ENCODE peak calls at places on chromosome 1, in nine cellular contexts. N is GM13977; J is NCI-H2081; U is germinal center; X is activated naive CD8-positive, alpha-beta T cell treated with anti-CD3 and anti-CD28 coated beads, Interleukin-2, amount 50 U/mL, for 24 hours; L is ureter; E is NCI-H510A treated with DMSO at 0.1 percent for 48 hours; G is mesothelial cell of epicardium; O is activated CD4-positive, alpha-beta T cell treated with anti-CD3 and anti-CD28 coated beads, Interleukin-2, amount 10 ng/mL, durations not matched to agents 7 days and 5 days. M is an unnamed sample.

GRCh38 chr1:205925730-205926129 is 17.5 kb downstream of the SLC26A9 start:
- DNase-seq in U (no peak), J (peak), N (no peak), X (no peak), L (no peak), G (no peak), E (no peak), O (no peak), M (no peak)

GRCh38 chr1:89673251-89673650 is 40.3 kb downstream of the LRRC8C start:
- DNase-seq in G (no peak), E (no peak), J (no peak), U (no peak), O (no peak), L (no peak), X (no peak), N (no peak), M (no peak)

GRCh38 chr1:107479865-107480264 is 339.0 kb downstream of the NTNG1 start:
- DNase-seq in N (no peak), G (no peak), O (no peak), E (no peak), U (no peak), X (no peak), L (no peak), J (no peak), M (no peak)

GRCh38 chr1:153944005-153944821 is 2.3 kb downstream of the DENND4B start:
- DNase-seq in X (no peak), L (no peak), J (no peak), U (no peak), O (peak), N (no peak), E (no peak), G (no peak), M (no peak)

GRCh38 chr1:66732407-66733166 is 19.7 kb upstream of the DYNLT5 start:
- DNase-seq in X (no peak), L (no peak), E (no peak), J (no peak), U (no peak), G (no peak), O (no peak), N (no peak), M (no peak)

GRCh38 chr1:23673086-23673813 is 18.4 kb upstream of the RPL11 start:
- DNase-seq in X (peak), O (peak), N (peak), U (no peak), G (peak), E (no peak), J (no peak), L (no peak), M (no peak)

GRCh38 chr1:178031856-178032320 is 62.0 kb upstream of the RASAL2 start:
- DNase-seq in X (peak), J (peak), L (peak), U (peak), G (peak), O (peak), E (peak), N (peak), M (no peak)

GRCh38 chr1:6508876-6509602 is 17.6 kb upstream of the PLEKHG5 start:
- DNase-seq in N (no peak), U (no peak), G (no peak), L (no peak), X (no peak), J (no peak), O (no peak), E (no peak), M (no peak)

GRCh38 chr1:211697356-211697755 is 21.9 kb upstream of the NEK2 start:
- DNase-seq in J (no peak), G (no peak), N (peak), O (no peak), U (peak), E (no peak), L (no peak), X (no peak), M (no peak)

GRCh38 chr1:20551945-20552727 is at the start of gene FAM43B:
- DNase-seq in X (peak), U (peak), O (no peak), N (peak), L (peak), E (no peak), G (peak), J (no peak), M (peak)

GRCh38 chr1:41122851-41123518 is 101.5 kb upstream of the SLFNL1 start:
- DNase-seq in L (no peak), X (no peak), J (peak), E (peak), N (no peak), G (no peak), O (peak), U (peak), M (no peak)

GRCh38 chr1:53134961-53135734 is 7.3 kb downstream of the SLC1A7 start:
- DNase-seq in X (no peak), J (peak), N (no peak), U (no peak), G (no peak), O (no peak), E (no peak), L (no peak), M (no peak)

GRCh38 chr1:67919714-67920113 is 86.4 kb upstream of the GNG12 start:
- DNase-seq in E (no peak), L (no peak), J (no peak), O (no peak), N (no peak), G (no peak), X (no peak), U (no peak), M (no peak)

GRCh38 chr1:181028241-181029014 is 5.4 kb upstream of the MR1 start:
- DNase-seq in E (no peak), G (no peak), J (no peak), N (no peak), X (no peak), U (no peak), O (no peak), L (no peak), M (no peak)

GRCh38 chr1:65420590-65421340 is at the start of the genes LEPR and LEPROT:
- DNase-seq in G (no peak), E (peak), X (no peak), L (no peak), N (no peak), J (peak), O (no peak), U (no peak), M (no peak)

GRCh38 chr1:159936284-159936904 is 9.0 kb downstream of the IGSF9 start:
- DNase-seq in X (peak), E (peak), N (peak), G (peak), L (peak), J (peak), U (peak), O (peak), M (peak)

GRCh38 chr1:192053661-192054060 is 104.6 kb upstream of the RGS18 start:
- DNase-seq in E (no peak), G (no peak), O (no peak), X (no peak), L (no peak), U (no peak), N (no peak), J (no peak), M (no peak)

GRCh38 chr1:74463301-74463988 is 49.0 kb downstream of the LRRC53 start:
- DNase-seq in J (no peak), E (no peak), O (no peak), L (no peak), G (no peak), U (no peak), N (peak), X (no peak), M (no peak)

GRCh38 chr1:69523032-69523431 is 44.7 kb upstream of the LRRC7 start:
- DNase-seq in U (no peak), X (no peak), G (no peak), J (no peak), N (no peak), L (no peak), O (no peak), E (no peak), M (no peak)

GRCh38 chr1:44537538-44537937 is 132.5 kb downstream of the RNF220 start:
- DNase-seq in X (no peak), G (no peak), U (no peak), O (no peak), E (no peak), L (no peak), J (no peak), N (no peak), M (no peak)

GRCh38 chr1:147238925-147239820 is 3.3 kb upstream of the CHD1L start:
- DNase-seq in L (no peak), X (no peak), E (no peak), O (no peak), N (no peak), U (no peak), G (no peak), J (no peak), M (no peak)

GRCh38 chr1:14366361-14367018 is 232.0 kb upstream of the KAZN start:
- DNase-seq in J (no peak), X (no peak), G (no peak), N (no peak), L (no peak), E (peak), O (no peak), U (no peak), M (peak)

GRCh38 chr1:95451054-95451453 is 217.0 kb downstream of the RWDD3 start:
- DNase-seq in O (no peak), U (no peak), G (no peak), E (no peak), X (no peak), N (no peak), L (no peak), J (no peak), M (no peak)

GRCh38 chr1:224651188-224651587 is 35.1 kb downstream of the CNIH3 start:
- DNase-seq in X (no peak), J (no peak), G (no peak), L (no peak), E (no peak), U (no peak), N (no peak), O (no peak), M (no peak)

GRCh38 chr1:147700042-147700711 is 29.9 kb upstream of the ACP6 start:
- DNase-seq in L (peak), G (peak), X (peak), O (peak), J (peak), N (peak), E (peak), U (peak), M (peak)

GRCh38 chr1:39657923-39658485 is 13.9 kb downstream of the NT5C1A start:
- DNase-seq in U (peak), O (peak), E (peak), G (peak), X (peak), J (peak), N (peak), L (no peak), M (no peak)

GRCh38 chr1:59455206-59455605 is 158.3 kb downstream of the FGGY start:
- DNase-seq in G (no peak), J (no peak), N (no peak), U (no peak), E (no peak), L (no peak), X (no peak), O (no peak), M (no peak)

GRCh38 chr1:248853668-248854375 is 5.1 kb downstream of the ZNF692 start:
- DNase-seq in U (no peak), E (no peak), O (peak), G (peak), X (no peak), N (no peak), L (no peak), J (no peak), M (no peak)

M was measured in C1 segment of cervical spinal cord.